ENCODE peak calls at places on chromosomes 11 and 22, in seven cellular contexts. M is glomerular endothelial cell, Y is tibial artery, A is glutamatergic neuron, B is IMR-90, R is stomach, X is AG09319. W is an unnamed sample.

GRCh38 chr11:100706179-100706578 is 19.1 kb downstream of the ARHGAP42 start:
- DNase-seq in M (no peak), Y (no peak), A (no peak), B (peak), R (no peak), X (no peak), W (no peak)

GRCh38 chr11:96279421-96280290 is 63.3 kb downstream of the MAML2 start:
- DNase-seq in M (no peak), Y (no peak), A (no peak), B (peak), R (no peak), X (no peak), W (peak)

GRCh38 chr11:390175-390574 is 3.8 kb upstream of the PKP3 start:
- DNase-seq in M (no peak), Y (no peak), A (no peak), B (no peak), R (peak), X (no peak), W (no peak)

GRCh38 chr11:65298655-65299179 is 15.9 kb upstream of the CDC42EP2 start:
- DNase-seq in M (no peak), Y (peak), A (no peak), B (peak), R (no peak), X (no peak), W (peak)

GRCh38 chr22:47259990-47260389 is 497.5 kb downstream of the TBC1D22A start:
- DNase-seq in M (no peak), Y (no peak), A (no peak), B (no peak), R (no peak), X (no peak), W (no peak)

GRCh38 chr11:73551697-73552096 is 46.2 kb downstream of the FAM168A start:
- DNase-seq in M (no peak), Y (no peak), A (no peak), B (no peak), R (no peak), X (no peak), W (no peak)

GRCh38 chr11:110023711-110024110 is 69.5 kb upstream of the ZC3H12C start:
- DNase-seq in M (no peak), Y (no peak), A (no peak), B (no peak), R (no peak), X (no peak), W (no peak)

GRCh38 chr22:26937213-26937612 is 279.8 kb downstream of the MIAT start:
- DNase-seq in M (no peak), Y (no peak), A (no peak), B (no peak), R (no peak), X (no peak), W (no peak)

GRCh38 chr11:1934326-1935155 is 12.6 kb upstream of the MRPL23 start:
- DNase-seq in M (no peak), Y (no peak), A (peak), B (no peak), R (no peak), X (no peak), W (no peak)

GRCh38 chr11:312092-312816 is 1.6 kb upstream of the IFITM1 start:
- DNase-seq in M (no peak), Y (no peak), A (no peak), B (no peak), R (no peak), X (no peak), W (peak)

GRCh38 chr11:113859665-113860064 is 15.7 kb downstream of the USP28 start:
- DNase-seq in M (no peak), Y (no peak), A (no peak), B (no peak), R (no peak), X (no peak), W (no peak)

GRCh38 chr22:47914481-47915097 is 1152.1 kb downstream of the TBC1D22A start:
- DNase-seq in M (no peak), Y (no peak), A (no peak), B (no peak), R (no peak), X (no peak), W (no peak)

GRCh38 chr22:29394931-29395581 is 6.7 kb upstream of the AP1B1 start:
- DNase-seq in M (no peak), Y (peak), A (peak), B (peak), R (peak), X (peak), W (peak)

GRCh38 chr11:4543561-4543960 is 1.4 kb upstream of the OR52M1 start:
- DNase-seq in M (no peak), Y (no peak), A (no peak), B (no peak), R (no peak), X (no peak), W (peak)

GRCh38 chr11:79314906-79315689 is 125.7 kb downstream of the TENM4 start:
- DNase-seq in M (no peak), Y (no peak), A (no peak), B (peak), R (no peak), X (no peak), W (peak)

GRCh38 chr22:27801197-27801615 is 350 bp downstream of the MN1 start:
- DNase-seq in M (no peak), Y (no peak), A (peak), B (peak), R (peak), X (no peak), W (peak)

GRCh38 chr22:35541254-35541748 is 670 bp downstream of the RASD2 start:
- DNase-seq in M (no peak), Y (no peak), A (no peak), B (no peak), R (peak), X (no peak), W (no peak)

GRCh38 chr11:93000511-93001476 is 31.3 kb downstream of the MTNR1B start:
- DNase-seq in M (peak), Y (no peak), A (no peak), B (peak), R (no peak), X (peak), W (peak)

GRCh38 chr11:19683141-19683805 is 29.4 kb upstream of the NAV2 start:
- DNase-seq in M (no peak), Y (peak), A (no peak), B (no peak), R (no peak), X (no peak), W (no peak)

GRCh38 chr22:26466196-26466595 is 17.4 kb downstream of the HPS4 start:
- DNase-seq in M (no peak), Y (peak), A (no peak), B (no peak), R (no peak), X (no peak), W (no peak)

GRCh38 chr11:106990322-106990721 is 28.0 kb downstream of the GUCY1A2 start:
- DNase-seq in M (no peak), Y (no peak), A (peak), B (no peak), R (no peak), X (no peak), W (no peak)

GRCh38 chr11:1225386-1226225 is 2.7 kb downstream of the MUC5B start:
- DNase-seq in M (no peak), Y (peak), A (peak), B (no peak), R (no peak), X (no peak), W (no peak)

GRCh38 chr11:40118780-40119179 is 1340.7 kb downstream of the LRRC4C start:
- DNase-seq in M (no peak), Y (no peak), A (no peak), B (no peak), R (peak), X (no peak), W (no peak)

GRCh38 chr22:23199159-23199558 is 18.9 kb downstream of the BCR start:
- DNase-seq in M (no peak), Y (no peak), A (no peak), B (peak), R (no peak), X (no peak), W (no peak)

GRCh38 chr11:117107701-117108590 is 9.7 kb upstream of the SIK3 start:
- DNase-seq in M (no peak), Y (no peak), A (no peak), B (peak), R (no peak), X (no peak), W (peak)

W was measured in fibroblast of pulmonary artery.